ENCODE peak calls at places on chromosomes 13 and 19, in nine cellular contexts. One of them, this sample, is unnamed.
A peak's percentile ranks its signal among the peaks of the same experiment; 100 is the strongest.

GRCh38 chr19:33830264-33830663 is 33.6 kb downstream of the KCTD15 start:
- DNase-seq in lower lobe of right lung: no peak
- DNase-seq in AG04450: no peak
- DNase-seq in spleen: no peak
- DNase-seq in left lung: no peak
- DNase-seq in psoas muscle: no peak
- DNase-seq in mesothelial cell of epicardium: no peak
- DNase-seq in BE2C: no peak
- DNase-seq in GM20000: no peak
- DNase-seq in this sample: no peak

GRCh38 chr13:109212630-109213029 is 573.8 kb downstream of the IRS2 start:
- DNase-seq in AG04450: no peak
- DNase-seq in spleen: no peak
- DNase-seq in psoas muscle: no peak
- DNase-seq in mesothelial cell of epicardium: no peak
- DNase-seq in lower lobe of right lung: no peak
- DNase-seq in BE2C: no peak
- DNase-seq in GM20000: no peak
- DNase-seq in left lung: no peak
- DNase-seq in this sample: no peak

GRCh38 chr13:82654851-82655517 is 1227.3 kb downstream of the SLITRK1 start:
- DNase-seq in GM20000: no peak
- DNase-seq in psoas muscle: peak; percentile 86
- DNase-seq in AG04450: peak; percentile 56
- DNase-seq in mesothelial cell of epicardium: no peak
- DNase-seq in spleen: no peak
- DNase-seq in BE2C: no peak
- DNase-seq in lower lobe of right lung: peak; percentile 58
- DNase-seq in left lung: peak; percentile 50
- DNase-seq in this sample: no peak

GRCh38 chr19:49805822-49806612 is 7.1 kb downstream of the FUZ start:
- DNase-seq in AG04450: no peak
- DNase-seq in psoas muscle: no peak
- DNase-seq in left lung: no peak
- DNase-seq in mesothelial cell of epicardium: no peak
- DNase-seq in BE2C: no peak
- DNase-seq in spleen: no peak
- DNase-seq in lower lobe of right lung: no peak
- DNase-seq in GM20000: no peak
- DNase-seq in this sample: no peak

GRCh38 chr19:8302734-8303133 is 5.4 kb downstream of the CD320 start:
- DNase-seq in mesothelial cell of epicardium: no peak
- DNase-seq in lower lobe of right lung: peak; percentile 19
- DNase-seq in GM20000: no peak
- DNase-seq in AG04450: no peak
- DNase-seq in spleen: peak; percentile 38
- DNase-seq in BE2C: no peak
- DNase-seq in psoas muscle: no peak
- DNase-seq in left lung: no peak
- DNase-seq in this sample: no peak

GRCh38 chr19:39544201-39544903 is 4.4 kb upstream of the EID2 start:
- DNase-seq in left lung: no peak
- DNase-seq in mesothelial cell of epicardium: no peak
- DNase-seq in lower lobe of right lung: no peak
- DNase-seq in spleen: no peak
- DNase-seq in BE2C: no peak
- DNase-seq in AG04450: no peak
- DNase-seq in GM20000: no peak
- DNase-seq in psoas muscle: no peak
- DNase-seq in this sample: no peak

GRCh38 chr13:33349996-33350826 is 64.7 kb upstream of the STARD13 start:
- DNase-seq in psoas muscle: peak; percentile 72
- DNase-seq in GM20000: peak; percentile 53
- DNase-seq in AG04450: no peak
- DNase-seq in left lung: peak; percentile 89
- DNase-seq in spleen: peak; percentile 88
- DNase-seq in mesothelial cell of epicardium: no peak
- DNase-seq in BE2C: peak; percentile 34
- DNase-seq in lower lobe of right lung: peak; percentile 74
- DNase-seq in this sample: no peak

GRCh38 chr13:108777421-108778420 is 148.3 kb downstream of the MYO16 start:
- DNase-seq in psoas muscle: no peak
- DNase-seq in spleen: no peak
- DNase-seq in GM20000: no peak
- DNase-seq in BE2C: no peak
- DNase-seq in AG04450: peak; percentile 21
- DNase-seq in mesothelial cell of epicardium: no peak
- DNase-seq in left lung: no peak
- DNase-seq in lower lobe of right lung: no peak
- DNase-seq in this sample: no peak

GRCh38 chr19:41193420-41194156 is 569 bp downstream of the CYP2S1 start:
- DNase-seq in lower lobe of right lung: no peak
- DNase-seq in mesothelial cell of epicardium: no peak
- DNase-seq in left lung: no peak
- DNase-seq in psoas muscle: no peak
- DNase-seq in BE2C: no peak
- DNase-seq in GM20000: no peak
- DNase-seq in AG04450: no peak
- DNase-seq in spleen: no peak
- DNase-seq in this sample: no peak

GRCh38 chr19:18292810-18293641 is 11.6 kb upstream of the JUND start:
- DNase-seq in BE2C: peak; percentile 79
- DNase-seq in AG04450: no peak
- DNase-seq in spleen: peak; percentile 92
- DNase-seq in GM20000: peak; percentile 69
- DNase-seq in psoas muscle: peak; percentile 90
- DNase-seq in left lung: peak; percentile 91
- DNase-seq in lower lobe of right lung: peak; percentile 89
- DNase-seq in mesothelial cell of epicardium: peak; percentile 75
- DNase-seq in this sample: peak; percentile 76

GRCh38 chr19:50328257-50329145 is 676 bp downstream of the KCNC3 start:
- DNase-seq in left lung: peak; percentile 77
- DNase-seq in AG04450: no peak
- DNase-seq in BE2C: no peak
- DNase-seq in mesothelial cell of epicardium: no peak
- DNase-seq in GM20000: peak; percentile 68
- DNase-seq in psoas muscle: no peak
- DNase-seq in lower lobe of right lung: peak; percentile 72
- DNase-seq in spleen: peak; percentile 86
- DNase-seq in this sample: peak; percentile 75

GRCh38 chr19:5865772-5866171 is 4.6 kb downstream of the FUT5 start:
- DNase-seq in BE2C: no peak
- DNase-seq in lower lobe of right lung: no peak
- DNase-seq in spleen: no peak
- DNase-seq in GM20000: no peak
- DNase-seq in AG04450: no peak
- DNase-seq in psoas muscle: no peak
- DNase-seq in left lung: no peak
- DNase-seq in mesothelial cell of epicardium: no peak
- DNase-seq in this sample: no peak

GRCh38 chr19:47813304-47813994 is 8.3 kb upstream of the CRX start:
- DNase-seq in AG04450: no peak
- DNase-seq in spleen: peak; percentile 88
- DNase-seq in psoas muscle: peak; percentile 81
- DNase-seq in GM20000: peak; percentile 82
- DNase-seq in BE2C: peak; percentile 88
- DNase-seq in left lung: peak; percentile 95
- DNase-seq in mesothelial cell of epicardium: peak; percentile 82
- DNase-seq in lower lobe of right lung: peak; percentile 79
- DNase-seq in this sample: peak; percentile 56

DNA sequence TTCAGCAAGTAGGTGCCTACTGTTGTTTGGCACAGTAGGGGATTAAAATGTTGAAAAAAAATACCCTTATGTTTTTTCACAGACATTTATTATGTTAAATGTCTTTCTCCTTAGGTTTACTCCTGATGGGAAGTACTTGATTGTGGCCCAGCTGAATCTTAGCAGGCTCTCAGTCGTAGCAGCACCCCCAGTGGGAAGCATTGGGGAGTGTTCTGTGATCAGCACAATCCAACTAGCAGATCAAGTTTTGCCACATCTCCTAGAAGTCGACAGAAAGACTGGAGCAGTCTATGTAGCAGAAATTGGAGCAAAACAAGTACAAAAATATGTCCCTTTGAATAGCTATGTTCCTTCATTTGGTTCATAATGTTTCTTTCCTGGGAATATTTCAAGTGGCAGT is 9.3 kb downstream of the NHLRC3 start:
- DNase-seq in left lung: no peak
- DNase-seq in lower lobe of right lung: no peak
- DNase-seq in psoas muscle: no peak
- DNase-seq in spleen: no peak
- DNase-seq in AG04450: no peak
- DNase-seq in BE2C: peak; percentile 12
- DNase-seq in GM20000: no peak
- DNase-seq in mesothelial cell of epicardium: no peak
- DNase-seq in this sample: no peak
- TF ChIP-seq CTCF in left lung: no peak
- TF ChIP-seq CTCF in lower lobe of right lung: no peak
- TF ChIP-seq CTCF in psoas muscle: no peak
- TF ChIP-seq CTCF in spleen: no peak
- TF ChIP-seq CTCF in AG04450: peak; percentile 19
- TF ChIP-seq CTCF in BE2C: peak; percentile 34
- TF ChIP-seq CTCF in GM20000: no peak
- TF ChIP-seq CTCF in mesothelial cell of epicardium: no peak
- TF ChIP-seq CTCF in this sample: no peak

GRCh38 chr13:31105020-31105800 is 56.5 kb downstream of the HSPH1 start:
- DNase-seq in psoas muscle: no peak
- DNase-seq in left lung: no peak
- DNase-seq in GM20000: no peak
- DNase-seq in spleen: no peak
- DNase-seq in BE2C: no peak
- DNase-seq in lower lobe of right lung: no peak
- DNase-seq in AG04450: no peak
- DNase-seq in mesothelial cell of epicardium: no peak
- DNase-seq in this sample: no peak
- TF ChIP-seq CTCF in psoas muscle: no peak
- TF ChIP-seq CTCF in left lung: no peak
- TF ChIP-seq CTCF in GM20000: no peak
- TF ChIP-seq CTCF in spleen: no peak
- TF ChIP-seq CTCF in BE2C: no peak
- TF ChIP-seq CTCF in lower lobe of right lung: no peak
- TF ChIP-seq CTCF in AG04450: no peak
- TF ChIP-seq CTCF in mesothelial cell of epicardium: no peak
- TF ChIP-seq CTCF in this sample: no peak

GRCh38 chr13:49443689-49444516 is at the start of the genes CAB39L and SETDB2:
- DNase-seq in GM20000: peak; percentile 92
- DNase-seq in psoas muscle: peak; percentile 98
- DNase-seq in BE2C: peak; percentile 99
- DNase-seq in lower lobe of right lung: peak; percentile 100
- DNase-seq in AG04450: peak; percentile 98
- DNase-seq in spleen: peak; percentile 100
- DNase-seq in mesothelial cell of epicardium: peak; percentile 93
- DNase-seq in left lung: peak; percentile 99
- DNase-seq in this sample: peak; percentile 100
- TF ChIP-seq CTCF in GM20000: no peak
- TF ChIP-seq CTCF in psoas muscle: peak; percentile 17
- TF ChIP-seq CTCF in BE2C: peak; percentile 31
- TF ChIP-seq CTCF in lower lobe of right lung: peak; percentile 57
- TF ChIP-seq CTCF in AG04450: peak; percentile 43
- TF ChIP-seq CTCF in spleen: peak; percentile 92
- TF ChIP-seq CTCF in mesothelial cell of epicardium: no peak
- TF ChIP-seq CTCF in left lung: peak; percentile 28
- TF ChIP-seq CTCF in this sample: peak; percentile 33

GRCh38 chr19:9500796-9501195 is 2.4 kb upstream of the ZNF560 start:
- DNase-seq in left lung: no peak
- DNase-seq in psoas muscle: no peak
- DNase-seq in GM20000: no peak
- DNase-seq in AG04450: no peak
- DNase-seq in mesothelial cell of epicardium: no peak
- DNase-seq in lower lobe of right lung: no peak
- DNase-seq in BE2C: no peak
- DNase-seq in spleen: no peak
- DNase-seq in this sample: no peak

GRCh38 chr19:9494096-9494495 is 4.3 kb downstream of the ZNF560 start:
- DNase-seq in spleen: no peak
- DNase-seq in psoas muscle: no peak
- DNase-seq in AG04450: no peak
- DNase-seq in GM20000: no peak
- DNase-seq in BE2C: no peak
- DNase-seq in mesothelial cell of epicardium: no peak
- DNase-seq in left lung: no peak
- DNase-seq in lower lobe of right lung: no peak
- DNase-seq in this sample: no peak

GRCh38 chr19:9498183-9498902 is at the start of gene ZNF560:
- DNase-seq in lower lobe of right lung: no peak
- DNase-seq in GM20000: no peak
- DNase-seq in BE2C: peak; percentile 86
- DNase-seq in mesothelial cell of epicardium: no peak
- DNase-seq in AG04450: no peak
- DNase-seq in left lung: no peak
- DNase-seq in spleen: no peak
- DNase-seq in psoas muscle: no peak
- DNase-seq in this sample: peak; percentile 18
- TF ChIP-seq CTCF in lower lobe of right lung: peak; percentile 9
- TF ChIP-seq CTCF in GM20000: no peak
- TF ChIP-seq CTCF in BE2C: peak; percentile 61
- TF ChIP-seq CTCF in mesothelial cell of epicardium: peak; percentile 37
- TF ChIP-seq CTCF in AG04450: peak; percentile 47
- TF ChIP-seq CTCF in left lung: no peak
- TF ChIP-seq CTCF in spleen: no peak
- TF ChIP-seq CTCF in psoas muscle: no peak
- TF ChIP-seq CTCF in this sample: no peak

DNA sequence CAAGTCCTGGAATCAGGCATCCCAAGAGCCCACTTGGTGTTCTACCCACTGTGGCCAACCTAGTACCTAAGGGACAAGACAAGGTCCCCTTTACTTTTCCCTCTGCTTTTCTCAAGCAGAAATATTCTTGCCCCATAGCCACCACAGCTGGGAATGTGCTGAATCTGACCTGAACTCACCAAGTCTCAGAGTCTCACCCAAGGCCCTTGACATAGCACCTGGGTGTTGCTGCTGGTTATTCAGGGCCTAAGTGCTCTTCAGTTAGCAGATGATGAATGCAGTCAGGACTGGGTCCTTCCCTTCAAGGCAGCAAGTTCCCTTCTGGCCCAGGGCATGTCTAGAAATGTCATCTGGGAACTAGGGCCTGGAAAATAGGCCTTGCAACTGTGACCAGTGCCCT is 201.8 kb upstream of the SERP2 start:
- DNase-seq in BE2C: no peak
- DNase-seq in spleen: no peak
- DNase-seq in lower lobe of right lung: no peak
- DNase-seq in psoas muscle: no peak
- DNase-seq in GM20000: no peak
- DNase-seq in AG04450: no peak
- DNase-seq in left lung: no peak
- DNase-seq in mesothelial cell of epicardium: no peak
- DNase-seq in this sample: no peak
- TF ChIP-seq CTCF in BE2C: no peak
- TF ChIP-seq CTCF in spleen: no peak
- TF ChIP-seq CTCF in lower lobe of right lung: no peak
- TF ChIP-seq CTCF in psoas muscle: no peak
- TF ChIP-seq CTCF in GM20000: no peak
- TF ChIP-seq CTCF in AG04450: no peak
- TF ChIP-seq CTCF in left lung: no peak
- TF ChIP-seq CTCF in mesothelial cell of epicardium: no peak
- TF ChIP-seq CTCF in this sample: no peak

GRCh38 chr13:70339738-70340137 is 231.5 kb upstream of the KLHL1 start:
- DNase-seq in lower lobe of right lung: no peak
- DNase-seq in mesothelial cell of epicardium: no peak
- DNase-seq in BE2C: peak; percentile 40
- DNase-seq in left lung: no peak
- DNase-seq in psoas muscle: peak; percentile 15
- DNase-seq in spleen: no peak
- DNase-seq in GM20000: no peak
- DNase-seq in AG04450: no peak
- DNase-seq in this sample: no peak
- TF ChIP-seq CTCF in lower lobe of right lung: peak; percentile 9
- TF ChIP-seq CTCF in mesothelial cell of epicardium: peak; percentile 26
- TF ChIP-seq CTCF in BE2C: peak; percentile 88
- TF ChIP-seq CTCF in left lung: no peak
- TF ChIP-seq CTCF in psoas muscle: no peak
- TF ChIP-seq CTCF in spleen: no peak
- TF ChIP-seq CTCF in GM20000: no peak
- TF ChIP-seq CTCF in AG04450: no peak
- TF ChIP-seq CTCF in this sample: peak; percentile 41